ENCODE peak calls at places on chromosome 2, in five cellular contexts. X is GM04504; S is activated CD4-positive, alpha-beta memory T cell treated with anti-CD3 and anti-CD28 coated beads, Interleukin-2, amount 10 ng/mL, durations not matched to agents 7 days and 5 days; U is AG08395; B is neural progenitor cell. R is an unnamed sample.
A peak's percentile ranks its signal among the peaks of the same experiment; 100 is the strongest.

GRCh38 chr2:46509804-46510203 is 30.4 kb downstream of the TMEM247 start:
- DNase-seq in X (no peak), S (no peak), U (no peak), B (no peak), R (no peak)

GRCh38 chr2:201955702-201956141 is 77.9 kb upstream of the FZD7 start:
- DNase-seq in X (no peak), S (no peak), U (no peak), B (no peak), R (no peak)

GRCh38 chr2:235692671-235693171 is 198.9 kb downstream of the AGAP1 start:
- DNase-seq in X (no peak), S (no peak), U (no peak), B (no peak), R (no peak)

GRCh38 chr2:171723724-171724683 is 36.7 kb downstream of the DYNC1I2 start:
- DNase-seq in X (no peak), S (no peak), U (no peak), B (peak; percentile 90), R (peak; percentile 55)

GRCh38 chr2:216236486-216236885 is 127.3 kb downstream of the XRCC5 start:
- DNase-seq in X (no peak), S (no peak), U (no peak), B (no peak), R (no peak)

GRCh38 chr2:241159116-241159515 is 8.8 kb downstream of the PPP1R7 start:
- DNase-seq in X (no peak), S (no peak), U (no peak), B (no peak), R (no peak)

GRCh38 chr2:71360434-71360975 is 28.9 kb downstream of the ZNF638 start:
- DNase-seq in X (no peak), S (no peak), U (no peak), B (no peak), R (no peak)

GRCh38 chr2:65159921-65160320 is 30.0 kb upstream of the RAB1A start:
- DNase-seq in X (no peak), S (no peak), U (no peak), B (no peak), R (no peak)

GRCh38 chr2:173090291-173090877 is 14.7 kb downstream of the MAP3K20 start:
- DNase-seq in X (peak; percentile 24), S (no peak), U (peak; percentile 14), B (peak; percentile 11), R (no peak)

GRCh38 chr2:237677951-237678481 is 50.6 kb downstream of the LRRFIP1 start:
- DNase-seq in X (no peak), S (no peak), U (peak; percentile 70), B (no peak), R (no peak)

GRCh38 chr2:85399183-85399455 is 11.0 kb downstream of the CAPG start:
- DNase-seq in X (no peak), S (no peak), U (no peak), B (no peak), R (no peak)

GRCh38 chr2:223414646-223415045 is 187.5 kb downstream of the SCG2 start:
- DNase-seq in X (peak; percentile 45), S (no peak), U (peak; percentile 83), B (no peak), R (no peak)

GRCh38 chr2:216298719-216299118 is 73.6 kb downstream of the MARCHF4 start:
- DNase-seq in X (peak; percentile 87), S (no peak), U (peak; percentile 86), B (no peak), R (no peak)

GRCh38 chr2:32135409-32135808 is 30.3 kb upstream of the SLC30A6 start:
- DNase-seq in X (peak; percentile 52), S (no peak), U (peak; percentile 85), B (no peak), R (no peak)

R was measured in NCI-H82.